ENCODE peak calls at places on chromosomes 5 and 9, in nine cellular contexts. P, U, M, K, F, C, T, W and L are unnamed samples.

GRCh38 chr5:133369161-133369783 is 243.1 kb downstream of the FSTL4 start:
- DNase-seq in P (no peak), U (no peak), M (no peak), K (no peak), F (no peak), C (no peak), T (no peak), W (no peak), L (no peak)

GRCh38 chr9:127562841-127563523 is 49.1 kb upstream of the STXBP1 start:
- DNase-seq in P (no peak), U (no peak), M (no peak), K (no peak), F (no peak), C (no peak), T (no peak), W (peak; percentile 92), L (peak; percentile 83)

GRCh38 chr5:142472306-142472951 is 147.6 kb upstream of the SPRY4 start:
- DNase-seq in P (no peak), U (no peak), M (no peak), K (no peak), F (no peak), C (peak; percentile 43), T (peak; percentile 71), W (peak; percentile 89), L (no peak)

GRCh38 chr5:72465601-72466563 is 41.3 kb downstream of the ZNF366 start:
- DNase-seq in P (no peak), U (no peak), M (no peak), K (no peak), F (no peak), C (peak; percentile 24), T (no peak), W (peak; percentile 75), L (no peak)

GRCh38 chr5:111829701-111830100 is 72.7 kb upstream of the NREP start:
- DNase-seq in P (no peak), U (no peak), M (no peak), K (no peak), F (no peak), C (no peak), T (peak; percentile 24), W (peak; percentile 94), L (no peak)

GRCh38 chr9:125189361-125190289 is at the start of gene PPP6C:
- DNase-seq in P (peak; percentile 93), U (peak; percentile 98), M (peak; percentile 98), K (peak; percentile 96), F (peak; percentile 94), C (peak; percentile 98), T (peak; percentile 86), W (peak; percentile 94), L (peak; percentile 99)

GRCh38 chr9:107907715-107908114 is 418.1 kb upstream of the KLF4 start:
- DNase-seq in P (no peak), U (no peak), M (no peak), K (no peak), F (no peak), C (no peak), T (no peak), W (peak; percentile 8), L (no peak)

GRCh38 chr9:68802525-68803015 is 97.5 kb downstream of the PIP5K1B start:
- DNase-seq in P (no peak), U (no peak), M (no peak), K (no peak), F (no peak), C (peak; percentile 58), T (no peak), W (no peak), L (no peak)

GRCh38 chr9:69319324-69320040 is 5.5 kb upstream of the ENTREP1 start:
- DNase-seq in P (no peak), U (no peak), M (no peak), K (no peak), F (no peak), C (no peak), T (no peak), W (no peak), L (no peak)

GRCh38 chr5:120386981-120387380 is 77.1 kb upstream of the PRR16 start:
- DNase-seq in P (no peak), U (no peak), M (no peak), K (no peak), F (no peak), C (no peak), T (no peak), W (peak; percentile 35), L (no peak)

GRCh38 chr5:159427180-159428012 is 97.1 kb upstream of the IL12B start:
- DNase-seq in P (no peak), U (no peak), M (no peak), K (no peak), F (no peak), C (no peak), T (no peak), W (no peak), L (no peak)

GRCh38 chr5:146079695-146080361 is 25.5 kb downstream of the PLAC8L1 start:
- DNase-seq in P (no peak), U (no peak), M (no peak), K (no peak), F (no peak), C (peak; percentile 19), T (no peak), W (peak; percentile 34), L (no peak)

GRCh38 chr9:13975628-13976250 is 338.2 kb downstream of the NFIB start:
- DNase-seq in P (no peak), U (no peak), M (no peak), K (no peak), F (no peak), C (no peak), T (no peak), W (no peak), L (no peak)

GRCh38 chr5:150829744-150830143 is 16.6 kb upstream of the IRGM start:
- DNase-seq in P (no peak), U (no peak), M (no peak), K (no peak), F (no peak), C (no peak), T (no peak), W (no peak), L (no peak)

GRCh38 chr9:126702501-126703329 is 89.0 kb downstream of the LMX1B start:
- DNase-seq in P (peak; percentile 42), U (peak; percentile 42), M (no peak), K (peak; percentile 81), F (peak; percentile 39), C (peak; percentile 66), T (no peak), W (no peak), L (peak; percentile 65)

GRCh38 chr9:76876098-76876497 is 29.8 kb downstream of the PRUNE2 start:
- DNase-seq in P (no peak), U (no peak), M (no peak), K (no peak), F (no peak), C (no peak), T (no peak), W (peak; percentile 67), L (no peak)

GRCh38 chr5:7218146-7218545 is 177.8 kb upstream of the ADCY2 start:
- DNase-seq in P (no peak), U (no peak), M (no peak), K (no peak), F (no peak), C (no peak), T (no peak), W (no peak), L (no peak)

GRCh38 chr5:139147743-139148079 is 50.5 kb downstream of the SIL1 start:
- DNase-seq in P (no peak), U (peak; percentile 78), M (peak; percentile 54), K (no peak), F (no peak), C (no peak), T (no peak), W (peak; percentile 72), L (peak; percentile 72)

GRCh38 chr5:155489949-155490348 is 476.4 kb downstream of the KIF4B start:
- DNase-seq in P (no peak), U (no peak), M (peak; percentile 7), K (no peak), F (no peak), C (no peak), T (no peak), W (no peak), L (no peak)

GRCh38 chr9:113912816-113913215 is 36.7 kb downstream of the ZNF618 start:
- DNase-seq in P (no peak), U (peak; percentile 45), M (no peak), K (no peak), F (no peak), C (no peak), T (no peak), W (peak; percentile 17), L (no peak)

GRCh38 chr5:5386329-5386728 is 36.1 kb upstream of the ICE1 start:
- DNase-seq in P (no peak), U (no peak), M (no peak), K (no peak), F (no peak), C (no peak), T (no peak), W (no peak), L (no peak)

GRCh38 chr9:81264516-81264915 is 424.8 kb downstream of the TLE1 start:
- DNase-seq in P (no peak), U (no peak), M (peak; percentile 36), K (no peak), F (no peak), C (no peak), T (no peak), W (peak; percentile 43), L (no peak)

GRCh38 chr9:110954822-110955291 is 83.4 kb downstream of the LPAR1 start:
- DNase-seq in P (no peak), U (no peak), M (no peak), K (no peak), F (no peak), C (no peak), T (no peak), W (no peak), L (no peak)

GRCh38 chr5:181088289-181088688 is 42.7 kb downstream of the OR2V1 start:
- DNase-seq in P (no peak), U (no peak), M (no peak), K (peak; percentile 76), F (no peak), C (no peak), T (no peak), W (no peak), L (no peak)

GRCh38 chr9:107446491-107446890 is 43.1 kb downstream of the KLF4 start:
- DNase-seq in P (no peak), U (no peak), M (no peak), K (no peak), F (no peak), C (no peak), T (no peak), W (no peak), L (no peak)

GRCh38 chr5:154329062-154329461 is 116.7 kb upstream of the SAP30L start:
- DNase-seq in P (no peak), U (no peak), M (no peak), K (no peak), F (no peak), C (no peak), T (no peak), W (no peak), L (no peak)

GRCh38 chr5:37875051-37875787 is 35.4 kb upstream of the GDNF start:
- DNase-seq in P (no peak), U (no peak), M (no peak), K (no peak), F (no peak), C (no peak), T (peak; percentile 17), W (peak; percentile 93), L (no peak)

GRCh38 chr5:38468202-38468656 is 88.2 kb downstream of the LIFR start:
- DNase-seq in P (no peak), U (no peak), M (no peak), K (no peak), F (no peak), C (no peak), T (peak; percentile 44), W (peak; percentile 97), L (no peak)

GRCh38 chr5:123937230-123937629 is 425.3 kb downstream of the CSNK1G3 start:
- DNase-seq in P (no peak), U (no peak), M (peak; percentile 62), K (peak; percentile 69), F (no peak), C (no peak), T (peak; percentile 51), W (peak; percentile 75), L (no peak)